ENCODE peak calls at places on chromosomes 4 and X, in six cellular contexts. J is fibroblast of the aortic adventitia, X is hepatocyte, P is A549, N is A673, Y is astrocyte. R is an unnamed sample.

GRCh38 chr4:59180161-59180560 is 2020.0 kb upstream of the ADGRL3 start:
- DNase-seq in Y (no peak), P (no peak), X (no peak), J (no peak), N (no peak), R (no peak)

GRCh38 chr4:136680271-136680670 is 852.0 kb downstream of the PCDH18 start:
- DNase-seq in Y (no peak), J (no peak), P (no peak), X (peak), N (peak), R (no peak)

GRCh38 chrX:53686151-53686885 is at the start of gene HUWE1:
- DNase-seq in X (peak), Y (peak), P (peak), N (peak), J (peak), R (peak)

GRCh38 chr4:83207497-83208105 is 77.0 kb downstream of the COQ2 start:
- DNase-seq in X (peak), Y (peak), J (peak), N (no peak), P (peak), R (no peak)

GRCh38 chr4:26826721-26827120 is 33.9 kb upstream of the STIM2 start:
- DNase-seq in P (peak), Y (no peak), X (no peak), J (no peak), N (peak), R (no peak)

GRCh38 chrX:132263127-132263526 is 43.9 kb upstream of the RAP2C start:
- DNase-seq in P (no peak), X (no peak), J (no peak), Y (no peak), N (no peak), R (no peak)

GRCh38 chr4:21304061-21304541 is 603.8 kb downstream of the PACRGL start:
- DNase-seq in P (no peak), Y (no peak), J (no peak), N (no peak), X (peak), R (no peak)

GRCh38 chrX:37912286-37912685 is 64.9 kb upstream of the DYNLT3 start:
- DNase-seq in P (no peak), Y (peak), N (peak), X (peak), J (peak), R (peak)

GRCh38 chrX:40887476-40887875 is 152.1 kb upstream of the MED14 start:
- DNase-seq in N (no peak), P (no peak), X (no peak), J (no peak), Y (peak), R (no peak)

GRCh38 chrX:19272452-19272851 is 71.3 kb upstream of the PDHA1 start:
- DNase-seq in N (no peak), X (no peak), J (peak), P (no peak), Y (peak), R (peak)

GRCh38 chr4:147518846-147519767 is 38.2 kb downstream of the EDNRA start:
- DNase-seq in N (peak), J (peak), Y (peak), X (peak), P (peak), R (peak)

GRCh38 chr4:91729851-91730250 is 573.9 kb upstream of the GRID2 start:
- DNase-seq in J (no peak), N (no peak), X (no peak), P (no peak), Y (no peak), R (no peak)

GRCh38 chr4:158996669-158997074 is 106.2 kb upstream of the RAPGEF2 start:
- DNase-seq in J (peak), P (peak), N (peak), Y (peak), X (peak), R (no peak)

GRCh38 chr4:140703463-140703862 is 52.7 kb downstream of the TBC1D9 start:
- DNase-seq in J (peak), Y (peak), N (no peak), X (no peak), P (no peak), R (no peak)

GRCh38 chrX:75781618-75782017 is 3.4 kb downstream of the MAGEE2 start:
- DNase-seq in X (no peak), N (no peak), P (no peak), J (no peak), Y (no peak), R (no peak)

GRCh38 chr4:170051402-170051801 is 25.2 kb upstream of the MFAP3L start:
- DNase-seq in N (no peak), P (peak), X (no peak), J (no peak), Y (no peak), R (no peak)

GRCh38 chrX:119758682-119759332 is 419 bp downstream of the SOWAHD start:
- DNase-seq in N (peak), X (peak), J (no peak), Y (no peak), P (no peak), R (peak)

GRCh38 chr4:23369331-23369730 is 520.5 kb downstream of the PPARGC1A start:
- DNase-seq in J (no peak), P (no peak), N (no peak), Y (no peak), X (no peak), R (no peak)

GRCh38 chr4:169765845-169766244 is 8.1 kb upstream of the HPF1 start:
- DNase-seq in P (no peak), X (no peak), Y (no peak), J (no peak), N (peak), R (no peak)

GRCh38 chrX:6468716-6469115 is 66.2 kb downstream of the VCX3A start:
- DNase-seq in J (no peak), X (peak), Y (no peak), N (no peak), P (peak), R (no peak)

GRCh38 chr4:38951598-38951997 is 80.6 kb downstream of the TMEM156 start:
- DNase-seq in P (no peak), N (no peak), J (no peak), Y (no peak), X (no peak), R (no peak)

GRCh38 chr4:79982587-79983327 is 90.3 kb downstream of the ANTXR2 start:
- DNase-seq in X (no peak), N (no peak), J (peak), P (no peak), Y (no peak), R (no peak)

GRCh38 chr4:155759372-155760252 is 791 bp downstream of the GUCY1B1 start:
- DNase-seq in P (peak), J (no peak), N (peak), X (peak), Y (no peak), R (peak)

GRCh38 chrX:40175416-40176255 is 77.9 kb upstream of the BCOR start:
- DNase-seq in J (no peak), Y (no peak), N (peak), P (peak), X (peak), R (peak)

GRCh38 chr4:2930821-2931764 is 32.1 kb downstream of the NOP14 start:
- DNase-seq in Y (no peak), P (no peak), J (no peak), N (no peak), X (no peak), R (no peak)

GRCh38 chrX:8025705-8026104 is 98.5 kb upstream of the PNPLA4 start:
- DNase-seq in Y (no peak), X (no peak), P (no peak), N (no peak), J (no peak), R (no peak)

GRCh38 chr4:123603165-123603564 is 206.6 kb downstream of the SPRY1 start:
- DNase-seq in J (peak), P (no peak), N (peak), Y (peak), X (peak), R (peak)

GRCh38 chr4:173317003-173317402 is 17.2 kb downstream of the HMGB2 start:
- DNase-seq in Y (no peak), N (peak), J (no peak), P (peak), X (no peak), R (peak)

GRCh38 chr4:173025131-173025530 is 143.5 kb upstream of the GALNT7 start:
- DNase-seq in P (peak), Y (peak), N (peak), X (peak), J (peak), R (peak)

GRCh38 chrX:47483310-47484268 is 567 bp upstream of the ZNF41 start:
- DNase-seq in J (peak), X (peak), P (peak), Y (peak), N (peak), R (no peak)

GRCh38 chr4:188221090-188221489 is 81.8 kb downstream of the TRIML1 start:
- DNase-seq in N (no peak), X (no peak), J (no peak), P (no peak), Y (no peak), R (no peak)

GRCh38 chr4:28436191-28437080 is 1575.8 kb downstream of the STIM2 start:
- DNase-seq in N (no peak), Y (no peak), P (no peak), X (peak), J (no peak), R (no peak)

GRCh38 chrX:46637937-46638336 is 64.4 kb downstream of the CHST7 start:
- DNase-seq in X (no peak), Y (peak), P (no peak), J (no peak), N (no peak), R (peak)

GRCh38 chrX:20061869-20062254 is 54.8 kb downstream of the MAP7D2 start:
- DNase-seq in Y (peak), J (peak), N (no peak), P (no peak), X (no peak), R (no peak)

GRCh38 chrX:110852180-110852579 is 56.6 kb upstream of the CHRDL1 start:
- DNase-seq in Y (no peak), N (peak), J (peak), P (peak), X (peak), R (peak)
- TF ChIP-seq CTCF in Y (peak), N (peak), J (peak), P (peak), X (peak), R (no peak)

GRCh38 chrX:17882680-17883079 is 21.6 kb upstream of the RAI2 start:
- DNase-seq in N (no peak), J (no peak), P (no peak), Y (no peak), X (no peak), R (no peak)

GRCh38 chrX:17888421-17888820 is 27.3 kb upstream of the RAI2 start:
- DNase-seq in X (no peak), Y (no peak), J (no peak), N (no peak), P (no peak), R (no peak)
- TF ChIP-seq CTCF in X (no peak), Y (no peak), J (peak), N (no peak), P (no peak), R (no peak)

DNA sequence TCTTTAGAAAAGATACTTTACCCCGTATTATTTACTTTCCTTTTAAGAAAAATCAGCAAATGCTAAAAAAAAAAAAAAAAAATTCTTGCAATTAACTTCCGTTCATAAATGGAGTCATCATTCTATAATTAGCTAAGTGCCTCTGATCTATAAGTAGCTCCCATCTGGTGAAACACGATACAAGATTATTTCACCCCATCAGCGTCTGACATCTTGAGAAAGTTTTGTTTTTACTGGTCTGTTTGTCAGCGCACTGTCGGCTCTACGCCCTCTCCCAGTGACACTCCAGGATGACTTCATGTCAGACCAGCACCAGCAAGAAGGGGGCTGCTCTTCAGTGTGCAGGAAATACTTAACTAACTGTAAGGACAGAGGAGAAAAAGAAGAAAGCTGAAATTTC is 108.3 kb downstream of the AFAP1 start:
- DNase-seq in N (peak), P (no peak), X (no peak), J (peak), Y (peak), R (peak)
- TF ChIP-seq CTCF in N (no peak), P (no peak), X (no peak), J (no peak), Y (no peak), R (no peak)

GRCh38 chrX:154374361-154375155 is at the start of gene FLNA:
- DNase-seq in X (peak), J (no peak), Y (no peak), P (no peak), N (no peak), R (peak)

GRCh38 chrX:154375156-154375504 is 696 bp upstream of the FLNA start:
- DNase-seq in N (no peak), X (no peak), J (no peak), Y (no peak), P (no peak), R (no peak)

GRCh38 chrX:154372612-154373022 is 1.8 kb downstream of the FLNA start:
- DNase-seq in J (no peak), P (peak), N (no peak), Y (peak), X (no peak), R (peak)

GRCh38 chrX:154371771-154372300 is 2.6 kb downstream of the FLNA start:
- DNase-seq in Y (no peak), N (no peak), X (no peak), J (no peak), P (no peak), R (no peak)

DNA sequence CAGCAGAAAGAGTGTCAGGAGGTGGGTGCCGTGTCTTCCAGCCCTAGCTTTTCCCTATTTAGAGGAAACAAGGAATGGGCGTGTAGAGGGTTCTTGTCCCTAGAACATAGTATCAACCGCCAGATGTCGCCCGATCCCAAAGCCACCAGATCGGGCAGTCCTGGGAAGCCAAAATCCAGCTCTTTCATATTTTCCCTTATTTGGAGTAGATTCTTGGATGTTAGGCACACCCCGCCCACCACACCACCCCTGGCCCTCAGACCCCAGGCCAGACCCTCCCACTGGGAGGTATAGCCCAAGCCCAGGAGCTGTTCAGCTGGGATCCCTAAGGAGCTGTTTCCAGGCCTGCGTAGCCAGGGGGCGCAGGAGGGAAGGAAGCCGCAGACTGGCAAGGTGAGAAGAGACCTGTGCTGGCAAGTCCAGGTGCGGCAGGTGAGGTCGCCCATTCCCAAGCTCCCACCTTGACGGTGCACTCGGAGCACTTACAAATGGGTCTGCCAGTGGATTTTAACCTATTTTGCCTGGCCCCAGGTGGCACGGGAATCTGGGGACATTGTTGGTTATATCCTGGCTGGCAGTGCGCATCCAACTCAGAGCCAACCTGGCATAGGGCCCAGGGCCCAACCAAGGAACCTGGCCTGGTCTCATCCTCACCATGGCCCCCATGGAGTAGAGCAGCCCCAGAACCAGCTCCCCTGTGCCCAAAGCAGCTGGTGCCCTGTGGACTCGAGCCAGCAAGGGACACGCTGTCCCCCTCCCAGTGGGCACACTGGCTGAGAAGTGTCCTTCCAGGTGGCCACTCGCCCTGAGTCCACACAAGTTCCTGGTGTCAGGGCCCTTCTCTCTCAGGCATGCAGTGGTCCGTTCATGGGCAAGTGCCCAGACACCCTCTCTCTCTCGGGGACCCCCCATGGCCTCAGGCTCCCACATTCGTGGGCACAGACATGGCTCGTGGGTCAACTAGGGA is 811 bp downstream of the FLNA start:
- DNase-seq in X (peak), Y (peak), N (peak), J (peak), P (peak), R (no peak)
- TF ChIP-seq CTCF in X (peak), Y (peak), N (peak), J (peak), P (peak), R (peak)

GRCh38 chr4:53505947-53506346 is 85.3 kb downstream of the LNX1 start:
- DNase-seq in N (no peak), J (peak), X (no peak), P (no peak), Y (no peak), R (no peak)
- TF ChIP-seq CTCF in N (no peak), J (peak), X (no peak), P (no peak), Y (no peak), R (no peak)

GRCh38 chr4:124711469-124712416 is 789 bp downstream of the ANKRD50 start:
- DNase-seq in J (peak), N (peak), P (peak), Y (peak), X (peak), R (peak)
- TF ChIP-seq CTCF in J (peak), N (peak), P (peak), Y (peak), X (peak), R (no peak)

GRCh38 chr4:4778491-4779003 is 80.9 kb upstream of the MSX1 start:
- DNase-seq in J (no peak), X (no peak), Y (no peak), N (no peak), P (no peak), R (no peak)

GRCh38 chr4:4781936-4782754 is 77.3 kb upstream of the MSX1 start:
- DNase-seq in N (no peak), P (no peak), Y (peak), X (no peak), J (peak), R (no peak)

GRCh38 chr4:4782969-4783368 is 76.5 kb upstream of the MSX1 start:
- DNase-seq in X (no peak), P (no peak), Y (no peak), J (peak), N (no peak), R (no peak)

GRCh38 chr4:4779486-4779885 is 80.0 kb upstream of the MSX1 start:
- DNase-seq in X (no peak), Y (no peak), N (no peak), J (no peak), P (no peak), R (no peak)

DNA sequence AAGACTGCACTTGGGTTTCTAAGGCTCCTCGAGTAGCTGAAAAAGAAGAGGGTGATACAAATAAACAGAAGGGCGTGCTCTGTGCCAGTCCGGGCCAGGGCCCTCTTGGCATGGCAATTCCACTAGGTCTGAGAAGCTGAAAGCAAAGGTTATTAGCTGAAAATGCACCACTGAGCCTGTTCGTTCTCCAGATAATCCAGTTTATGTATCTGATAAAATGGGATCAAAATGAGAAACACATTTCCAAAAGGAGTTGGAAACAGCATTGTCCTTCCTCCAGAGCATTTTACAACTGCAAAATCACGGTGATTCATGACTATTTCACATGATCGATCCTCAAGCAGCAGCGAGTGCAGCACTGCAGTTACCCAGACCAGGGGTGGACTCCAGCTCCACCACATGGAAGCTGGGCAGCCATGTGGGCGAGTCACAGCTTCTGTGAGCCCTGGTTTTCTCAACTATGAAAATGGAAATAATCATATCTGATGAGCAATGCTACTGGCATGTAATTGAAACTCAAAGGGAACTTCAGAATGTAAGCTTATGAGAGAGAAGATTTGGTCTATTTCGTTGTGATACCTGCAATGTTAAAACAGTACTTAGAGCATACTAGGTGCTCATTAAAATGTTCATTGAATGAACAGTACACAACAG is 78.7 kb upstream of the MSX1 start:
- DNase-seq in X (no peak), P (peak), Y (peak), J (peak), N (no peak), R (no peak)
- TF ChIP-seq CTCF in X (peak), P (no peak), Y (no peak), J (peak), N (no peak), R (no peak)

GRCh38 chr4:126583509-126583908 is 1049.2 kb upstream of the INTU start:
- DNase-seq in X (peak), Y (no peak), J (peak), N (peak), P (peak), R (no peak)

GRCh38 chr4:126582737-126583136 is 1050.0 kb upstream of the INTU start:
- DNase-seq in Y (no peak), P (peak), J (no peak), N (peak), X (peak), R (no peak)
- TF ChIP-seq CTCF in Y (no peak), P (no peak), J (no peak), N (peak), X (no peak), R (no peak)